ENCODE peak calls at places on chromosomes 11 and 22, in six cellular contexts. A, J, Z, X, S and W are unnamed samples.

GRCh38 chr22:43409800-43410199 is 2.0 kb upstream of the MPPED1 start:
- DNase-seq in A (no peak), J (no peak), Z (no peak), X (no peak), S (no peak), W (no peak)

GRCh38 chr11:119910056-119910455 is 181.1 kb upstream of the NECTIN1 start:
- DNase-seq in A (no peak), J (no peak), Z (no peak), X (peak; percentile 73), S (no peak), W (no peak)

GRCh38 chr11:118791015-118791960 is at the start of gene DDX6:
- DNase-seq in A (peak; percentile 89), J (peak; percentile 92), Z (peak; percentile 93), X (peak; percentile 93), S (peak; percentile 74), W (peak; percentile 61)

GRCh38 chr11:72669527-72669926 is 4.7 kb downstream of the PDE2A start:
- DNase-seq in A (no peak), J (no peak), Z (no peak), X (no peak), S (no peak), W (no peak)

GRCh38 chr11:69512790-69513189 is 31.3 kb downstream of the LINC01488 start:
- DNase-seq in A (no peak), J (no peak), Z (no peak), X (no peak), S (no peak), W (no peak)

GRCh38 chr11:124837491-124837856 is 27.8 kb upstream of the ROBO3 start:
- DNase-seq in A (peak; percentile 82), J (peak; percentile 87), Z (peak; percentile 93), X (no peak), S (peak; percentile 74), W (peak; percentile 61)

GRCh38 chr22:21052715-21053459 is 7.1 kb downstream of the LRRC74B start:
- DNase-seq in A (no peak), J (no peak), Z (no peak), X (no peak), S (no peak), W (no peak)

GRCh38 chr22:21707677-21708076 is 27.9 kb downstream of the YPEL1 start:
- DNase-seq in A (peak; percentile 74), J (no peak), Z (peak; percentile 15), X (no peak), S (no peak), W (peak; percentile 92)

GRCh38 chr11:100991541-100991940 is 138.1 kb downstream of the PGR start:
- DNase-seq in A (no peak), J (peak; percentile 73), Z (peak; percentile 20), X (no peak), S (no peak), W (no peak)

GRCh38 chr11:105960252-105961245 is 61.5 kb downstream of the MSANTD4 start:
- DNase-seq in A (no peak), J (no peak), Z (no peak), X (no peak), S (no peak), W (no peak)

GRCh38 chr11:133801356-133801755 is 44.0 kb downstream of the SPATA19 start:
- DNase-seq in A (no peak), J (no peak), Z (no peak), X (no peak), S (no peak), W (no peak)

GRCh38 chr11:34346551-34346950 is 11.3 kb downstream of the ABTB2 start:
- DNase-seq in A (no peak), J (no peak), Z (peak; percentile 53), X (no peak), S (no peak), W (no peak)

GRCh38 chr11:45927684-45928413 is 5.4 kb downstream of the LARGE2 start:
- DNase-seq in A (no peak), J (no peak), Z (no peak), X (no peak), S (no peak), W (no peak)

GRCh38 chr11:92540113-92540512 is 315.5 kb downstream of the FAT3 start:
- DNase-seq in A (no peak), J (no peak), Z (no peak), X (no peak), S (no peak), W (no peak)

DNA sequence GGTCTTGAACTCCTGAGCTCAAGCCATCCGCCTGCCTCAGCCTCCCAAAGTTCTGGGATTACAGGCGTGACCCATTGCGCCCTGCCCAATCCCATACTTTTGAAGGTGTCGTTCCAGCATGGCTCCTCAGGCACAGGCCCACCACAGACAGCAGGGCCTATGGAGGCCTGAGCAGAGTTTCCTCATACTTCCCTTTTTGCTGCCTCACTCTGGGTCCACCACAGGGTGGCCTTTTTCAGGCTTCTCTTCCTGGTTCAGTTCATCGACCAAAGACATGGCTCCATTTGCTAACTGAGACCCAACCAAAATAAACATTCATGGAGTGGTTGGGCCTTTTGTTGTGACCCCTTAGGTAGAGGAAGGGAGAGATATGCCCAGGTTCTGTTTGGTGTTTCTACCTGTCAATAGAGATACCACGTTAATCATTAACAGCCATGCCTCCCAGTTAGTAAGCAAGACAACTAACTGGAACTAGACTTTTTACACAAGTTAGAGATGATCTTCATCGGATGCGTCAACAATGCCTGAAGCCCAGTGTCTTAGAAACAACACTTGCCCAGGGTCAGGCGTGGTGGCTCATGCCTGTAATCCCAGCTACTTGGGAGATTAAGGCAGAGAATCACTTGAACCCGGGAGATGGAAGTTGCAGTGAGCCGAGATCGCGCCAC is 35.1 kb downstream of the TRIOBP start:
- DNase-seq in A (peak; percentile 31), J (no peak), Z (no peak), X (peak; percentile 65), S (no peak), W (no peak)
- TF ChIP-seq CTCF in A (peak; percentile 42), J (peak; percentile 20), Z (peak; percentile 18), X (no peak), S (no peak), W (no peak)

GRCh38 chr22:19843857-19844422 is 10.7 kb downstream of the GNB1L start:
- DNase-seq in A (no peak), J (no peak), Z (no peak), X (no peak), S (no peak), W (no peak)

GRCh38 chr22:19846620-19847344 is 7.9 kb downstream of the GNB1L start:
- DNase-seq in A (no peak), J (no peak), Z (no peak), X (no peak), S (no peak), W (no peak)

GRCh38 chr22:19845369-19845722 is 9.3 kb downstream of the GNB1L start:
- DNase-seq in A (no peak), J (no peak), Z (no peak), X (no peak), S (no peak), W (no peak)

GRCh38 chr22:19843107-19843856 is 11.4 kb downstream of the GNB1L start:
- DNase-seq in A (no peak), J (no peak), Z (no peak), X (peak; percentile 48), S (no peak), W (no peak)

GRCh38 chr22:19844423-19845368 is 10.0 kb downstream of the GNB1L start:
- DNase-seq in A (peak; percentile 77), J (peak; percentile 51), Z (peak; percentile 67), X (peak; percentile 57), S (peak; percentile 19), W (no peak)
- TF ChIP-seq CTCF in A (peak; percentile 2), J (no peak), Z (no peak), X (no peak), S (peak; percentile 11), W (no peak)

GRCh38 chr11:131866535-131867400 is 496.4 kb downstream of the NTM start:
- DNase-seq in A (no peak), J (no peak), Z (no peak), X (no peak), S (no peak), W (no peak)
- TF ChIP-seq CTCF in A (no peak), J (no peak), Z (no peak), X (no peak), S (no peak), W (no peak)

DNA sequence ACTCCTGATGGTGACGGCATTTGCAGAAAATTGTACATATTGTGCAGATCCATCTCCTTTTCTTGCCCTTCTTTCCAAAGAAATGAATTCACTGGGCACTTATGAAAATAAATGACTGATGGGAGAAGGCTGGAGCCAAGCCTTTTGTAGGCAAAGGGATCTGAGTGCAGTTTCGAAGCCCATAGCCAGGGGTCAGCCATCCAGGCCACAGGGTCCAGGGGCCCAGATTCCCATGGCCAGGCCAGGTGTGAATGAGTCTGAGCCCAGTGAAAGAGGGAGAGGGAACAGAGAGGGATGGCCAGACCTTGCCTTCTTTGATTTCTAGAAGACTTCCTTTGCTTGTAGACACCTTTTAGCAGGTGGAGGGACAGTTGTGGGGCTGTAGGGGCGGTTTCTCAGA is 209.1 kb downstream of the KIRREL3 start:
- DNase-seq in A (no peak), J (no peak), Z (no peak), X (no peak), S (no peak), W (no peak)
- TF ChIP-seq CTCF in A (no peak), J (no peak), Z (no peak), X (no peak), S (no peak), W (no peak)

DNA sequence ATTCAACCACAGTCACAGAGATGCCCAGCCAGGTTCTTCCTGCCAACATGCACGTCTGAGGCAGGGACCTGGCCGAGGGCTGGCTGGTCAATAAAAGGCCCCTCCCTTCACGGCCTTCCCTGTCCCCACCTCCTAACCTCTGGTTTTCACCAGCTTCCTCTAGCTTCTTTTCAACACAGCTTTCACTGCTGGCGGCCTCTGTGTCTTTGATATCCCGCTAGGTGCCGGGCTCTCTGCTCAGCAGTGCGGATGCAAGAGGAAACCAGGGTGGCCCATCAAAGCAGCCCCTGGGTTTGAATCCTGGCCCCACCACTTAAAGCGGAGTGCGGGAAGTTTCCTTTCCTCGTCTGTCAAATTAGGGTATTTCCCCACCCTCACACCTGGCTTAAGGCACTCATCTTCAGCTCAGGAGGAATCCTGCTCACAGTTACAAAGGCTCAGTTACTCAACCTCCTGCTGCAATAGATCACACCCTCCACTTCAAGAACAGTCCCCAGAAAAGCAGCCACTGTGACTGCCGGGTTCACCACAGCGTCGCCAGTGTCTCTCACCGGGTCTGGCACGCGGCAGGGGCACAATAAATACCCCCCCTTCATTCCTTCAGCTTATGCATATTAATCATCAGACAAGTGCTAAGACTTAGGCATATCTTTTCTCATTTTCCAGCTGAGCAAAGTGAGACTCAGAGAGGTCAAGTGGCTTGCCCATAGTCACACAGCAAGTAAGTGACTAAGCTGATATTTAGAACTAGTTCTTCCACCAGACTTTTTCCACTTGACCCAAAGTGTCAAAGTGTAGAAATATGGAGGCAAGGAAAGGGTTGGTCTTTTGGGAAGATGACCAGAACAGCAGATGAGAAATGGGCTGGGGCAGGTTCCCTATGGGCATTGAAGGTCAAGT is 45.7 kb downstream of the TXN2 start:
- DNase-seq in A (no peak), J (peak; percentile 62), Z (no peak), X (peak; percentile 82), S (no peak), W (no peak)
- TF ChIP-seq CTCF in A (no peak), J (no peak), Z (no peak), X (no peak), S (no peak), W (no peak)

DNA sequence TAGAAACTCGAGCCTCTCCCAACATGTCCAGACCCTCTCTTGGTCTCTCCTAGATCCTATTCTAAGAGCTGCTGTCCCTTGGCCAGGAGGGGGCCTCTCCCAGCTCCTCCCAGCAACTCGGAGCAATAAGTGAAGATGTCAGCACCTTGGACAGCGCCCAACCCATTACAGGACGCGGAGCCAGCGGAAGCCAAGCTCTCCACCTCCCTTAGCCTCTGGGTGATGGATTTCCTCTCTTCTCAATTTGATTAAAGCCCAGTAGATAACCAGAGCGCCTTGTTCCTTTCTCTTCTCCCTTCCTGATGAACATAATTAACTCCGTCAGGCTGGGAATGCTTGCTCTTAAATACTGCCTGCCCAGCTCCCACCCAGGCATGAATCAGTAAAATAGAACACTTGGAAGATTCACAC is 26.2 kb upstream of the TPBGL start:
- DNase-seq in A (peak; percentile 62), J (peak; percentile 83), Z (peak; percentile 81), X (peak; percentile 75), S (peak; percentile 16), W (peak; percentile 40)
- TF ChIP-seq CTCF in A (peak; percentile 15), J (peak; percentile 44), Z (peak; percentile 61), X (no peak), S (peak; percentile 40), W (peak; percentile 30)